ENCODE peak calls at places on chromosomes 3 and 15, in four cellular contexts. One of them, this sample, is unnamed.

GRCh38 chr3:123066896-123067688 is at the start of gene PDIA5:
- DNase-seq in colonic mucosa: peak; percentile 93
- DNase-seq in sigmoid colon: peak; percentile 95
- DNase-seq in adrenal gland: peak; percentile 93
- DNase-seq in this sample: peak; percentile 97

GRCh38 chr3:126850370-126851085 is 132.4 kb upstream of the PLXNA1 start:
- DNase-seq in adrenal gland: no peak
- DNase-seq in sigmoid colon: peak; percentile 19
- DNase-seq in colonic mucosa: no peak
- DNase-seq in this sample: peak; percentile 27

GRCh38 chr3:57661404-57661803 is 31.5 kb downstream of the DENND6A start:
- DNase-seq in colonic mucosa: no peak
- DNase-seq in adrenal gland: no peak
- DNase-seq in sigmoid colon: no peak
- DNase-seq in this sample: no peak

GRCh38 chr15:81398910-81399551 is 25.0 kb upstream of the TMC3 start:
- DNase-seq in adrenal gland: no peak
- DNase-seq in sigmoid colon: no peak
- DNase-seq in colonic mucosa: no peak
- DNase-seq in this sample: no peak

GRCh38 chr3:14793126-14793857 is 25.5 kb upstream of the FGD5 start:
- DNase-seq in colonic mucosa: no peak
- DNase-seq in adrenal gland: no peak
- DNase-seq in sigmoid colon: peak; percentile 75
- DNase-seq in this sample: no peak

GRCh38 chr3:52830535-52831258 is at the start of gene ITIH4:
- DNase-seq in sigmoid colon: no peak
- DNase-seq in adrenal gland: peak; percentile 82
- DNase-seq in colonic mucosa: no peak
- DNase-seq in this sample: no peak

GRCh38 chr3:33331414-33331813 is 54.2 kb downstream of the FBXL2 start:
- DNase-seq in adrenal gland: no peak
- DNase-seq in sigmoid colon: no peak
- DNase-seq in colonic mucosa: no peak
- DNase-seq in this sample: no peak

GRCh38 chr15:43531018-43531667 is 13.7 kb downstream of the MAP1A start:
- DNase-seq in colonic mucosa: no peak
- DNase-seq in adrenal gland: no peak
- DNase-seq in sigmoid colon: peak; percentile 60
- DNase-seq in this sample: no peak

GRCh38 chr15:60362318-60363023 is 35.3 kb downstream of the ANXA2 start:
- DNase-seq in colonic mucosa: no peak
- DNase-seq in sigmoid colon: no peak
- DNase-seq in adrenal gland: no peak
- DNase-seq in this sample: peak; percentile 44

GRCh38 chr15:42056934-42057743 is 36.3 kb upstream of the PLA2G4E start:
- DNase-seq in colonic mucosa: peak; percentile 88
- DNase-seq in sigmoid colon: no peak
- DNase-seq in adrenal gland: peak; percentile 90
- DNase-seq in this sample: peak; percentile 75

GRCh38 chr3:131053021-131053420 is 26.3 kb downstream of the NEK11 start:
- DNase-seq in sigmoid colon: no peak
- DNase-seq in colonic mucosa: no peak
- DNase-seq in adrenal gland: no peak
- DNase-seq in this sample: no peak

GRCh38 chr3:48090166-48090939 is 74.1 kb upstream of the MAP4 start:
- DNase-seq in colonic mucosa: no peak
- DNase-seq in adrenal gland: no peak
- DNase-seq in sigmoid colon: no peak
- DNase-seq in this sample: no peak
- H3K4me3 ChIP-seq in colonic mucosa: no peak overlapping the region
- H3K4me3 ChIP-seq in adrenal gland: no peak overlapping the region
- H3K4me3 ChIP-seq in sigmoid colon: no peak overlapping the region
- H3K4me3 ChIP-seq in this sample: no peak overlapping the region

GRCh38 chr3:10907262-10907661 is 85.3 kb upstream of the SLC6A1 start:
- DNase-seq in sigmoid colon: no peak
- DNase-seq in colonic mucosa: no peak
- DNase-seq in adrenal gland: no peak
- DNase-seq in this sample: no peak
- H3K9me3 ChIP-seq in sigmoid colon: peaks cover 5% of the 10 kb centered on the region
- H3K9me3 ChIP-seq in colonic mucosa: peaks cover 5% of the 10 kb centered on the region
- H3K9me3 ChIP-seq in adrenal gland: no peaks in the 10 kb centered on the region
- H3K9me3 ChIP-seq in this sample: peaks cover 3% of the 10 kb centered on the region

DNA sequence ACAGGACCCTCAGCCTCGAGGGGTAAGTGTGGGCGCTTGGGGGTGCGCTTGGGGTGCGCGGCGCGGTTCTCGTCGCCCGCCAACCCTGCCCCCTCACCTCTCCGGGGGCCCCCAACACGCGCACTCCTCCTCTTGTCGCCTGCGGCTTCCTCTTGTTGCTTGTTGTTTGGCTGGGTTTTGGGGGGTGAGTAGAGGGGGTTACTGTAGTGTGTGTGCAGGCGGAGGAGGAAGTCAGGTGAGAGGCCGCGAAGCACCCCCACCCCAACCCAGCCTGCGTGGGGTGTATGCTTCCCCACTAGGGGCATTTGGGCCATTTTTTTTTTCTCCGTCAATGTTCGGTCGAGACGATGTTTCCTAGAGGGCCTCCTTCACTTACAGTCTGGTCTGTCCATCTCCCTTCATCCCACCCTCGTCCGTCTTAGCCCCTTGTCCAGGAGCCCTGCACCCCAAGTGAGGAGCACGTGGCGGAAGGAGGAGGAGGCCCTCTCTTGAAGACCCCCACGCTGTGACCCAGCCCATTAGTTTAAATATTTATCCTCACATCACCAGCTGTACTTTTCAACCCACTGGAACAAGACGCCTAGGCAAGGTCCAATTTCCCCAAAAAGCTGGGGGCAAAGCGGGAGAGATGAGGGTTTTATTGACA is 20.4 kb upstream of the SATB1 start:
- DNase-seq in adrenal gland: no peak
- DNase-seq in colonic mucosa: peak; percentile 41
- DNase-seq in sigmoid colon: peak; percentile 63
- DNase-seq in this sample: no peak
- H3K4me3 ChIP-seq in adrenal gland: no peak overlapping the region
- H3K4me3 ChIP-seq in colonic mucosa: peak overlapping the region; percentile 50
- H3K4me3 ChIP-seq in sigmoid colon: peak overlapping the region; percentile 39
- H3K4me3 ChIP-seq in this sample: no peak overlapping the region

DNA sequence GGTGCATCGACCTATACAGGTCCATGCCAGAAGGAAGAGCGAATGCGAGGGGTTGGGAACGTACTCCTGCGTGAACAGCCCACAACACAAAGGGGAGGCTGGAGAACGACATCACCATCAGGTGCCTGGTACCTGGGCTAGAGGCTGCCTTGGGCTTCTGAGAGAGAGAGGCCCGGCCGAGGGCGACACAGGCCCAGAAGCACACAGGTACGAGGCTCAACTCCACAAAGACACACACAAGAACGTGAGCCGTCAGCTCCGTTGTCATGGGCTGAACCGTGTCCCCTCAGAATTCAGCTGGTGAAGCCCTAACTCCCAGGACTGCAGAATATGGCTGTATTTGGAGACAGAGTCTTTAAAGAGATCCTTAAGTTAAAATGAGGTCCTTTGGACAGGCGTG is 134.3 kb downstream of the ATP10A start:
- DNase-seq in sigmoid colon: peak; percentile 29
- DNase-seq in adrenal gland: no peak
- DNase-seq in colonic mucosa: no peak
- DNase-seq in this sample: no peak
- H3K9me3 ChIP-seq in sigmoid colon: no peaks in the 10 kb centered on the region
- H3K9me3 ChIP-seq in adrenal gland: no peaks in the 10 kb centered on the region
- H3K9me3 ChIP-seq in colonic mucosa: no peaks in the 10 kb centered on the region
- H3K9me3 ChIP-seq in this sample: no peaks in the 10 kb centered on the region

GRCh38 chr15:52220896-52221660 is 29.9 kb upstream of the GNB5 start:
- DNase-seq in adrenal gland: no peak
- DNase-seq in sigmoid colon: no peak
- DNase-seq in colonic mucosa: no peak
- DNase-seq in this sample: no peak
- H3K4me3 ChIP-seq in adrenal gland: no peak overlapping the region
- H3K4me3 ChIP-seq in sigmoid colon: no peak overlapping the region
- H3K4me3 ChIP-seq in colonic mucosa: no peak overlapping the region
- H3K4me3 ChIP-seq in this sample: no peak overlapping the region

GRCh38 chr3:118447326-118447725 is 587.3 kb downstream of the IGSF11 start:
- DNase-seq in colonic mucosa: no peak
- DNase-seq in sigmoid colon: no peak
- DNase-seq in adrenal gland: no peak
- DNase-seq in this sample: no peak
- H3K9me3 ChIP-seq in colonic mucosa: no peaks in the 10 kb centered on the region
- H3K9me3 ChIP-seq in sigmoid colon: no peaks in the 10 kb centered on the region
- H3K9me3 ChIP-seq in adrenal gland: peaks cover 10% of the 10 kb centered on the region
- H3K9me3 ChIP-seq in this sample: no peaks in the 10 kb centered on the region